ENCODE peak calls at places on chromosomes 5 and 9, in five cellular contexts. S is MG63, R is heart right ventricle, H is uterus, O is Caco-2. L is an unnamed sample.

GRCh38 chr5:16570121-16570815 is 46.5 kb downstream of the RETREG1 start:
- DNase-seq in S (no peak), R (no peak), H (no peak), O (no peak), L (no peak)

GRCh38 chr5:84536797-84537196 is 152.1 kb upstream of the EDIL3 start:
- DNase-seq in S (no peak), R (no peak), H (no peak), O (no peak), L (no peak)

GRCh38 chr9:80059979-80060378 is 488.2 kb downstream of the TLE4 start:
- DNase-seq in S (no peak), R (no peak), H (no peak), O (no peak), L (no peak)

GRCh38 chr5:113255579-113256210 is 179.1 kb downstream of the TSSK1B start:
- DNase-seq in S (no peak), R (no peak), H (no peak), O (no peak), L (peak; percentile 45)

GRCh38 chr5:2903451-2904395 is 152.2 kb upstream of the IRX2 start:
- DNase-seq in S (no peak), R (no peak), H (no peak), O (no peak), L (no peak)

GRCh38 chr5:125798311-125798710 is 624.9 kb upstream of the GRAMD2B start:
- DNase-seq in S (no peak), R (no peak), H (no peak), O (no peak), L (peak; percentile 73)

GRCh38 chr9:107276966-107277710 is 5.9 kb upstream of the RAD23B start:
- DNase-seq in S (no peak), R (no peak), H (no peak), O (peak; percentile 51), L (no peak)

GRCh38 chr5:168353216-168353957 is 61.9 kb downstream of the WWC1 start:
- DNase-seq in S (peak; percentile 55), R (no peak), H (no peak), O (no peak), L (no peak)

GRCh38 chr5:36355513-36355912 is 53.8 kb upstream of the RANBP3L start:
- DNase-seq in S (no peak), R (no peak), H (no peak), O (no peak), L (no peak)

GRCh38 chr5:149337746-149338145 is 7.6 kb upstream of the GRPEL2 start:
- DNase-seq in S (no peak), R (no peak), H (no peak), O (no peak), L (peak; percentile 83)

GRCh38 chr5:39430461-39430860 is 5.7 kb upstream of the DAB2 start:
- DNase-seq in S (no peak), R (no peak), H (no peak), O (no peak), L (no peak)

GRCh38 chr5:146009020-146009419 is 72.6 kb downstream of the SH3RF2 start:
- DNase-seq in S (no peak), R (no peak), H (no peak), O (no peak), L (no peak)

GRCh38 chr9:111029260-111029659 is 9.0 kb downstream of the LPAR1 start:
- DNase-seq in S (no peak), R (no peak), H (no peak), O (no peak), L (no peak)

GRCh38 chr9:92196909-92197308 is 81.7 kb upstream of the SPTLC1 start:
- DNase-seq in S (no peak), R (no peak), H (no peak), O (no peak), L (no peak)

GRCh38 chr5:1882337-1883119 is at the start of gene IRX4:
- DNase-seq in S (peak; percentile 67), R (no peak), H (no peak), O (no peak), L (no peak)

GRCh38 chr5:1881731-1882336 is 891 bp downstream of the IRX4 start:
- DNase-seq in S (no peak), R (no peak), H (no peak), O (no peak), L (no peak)

GRCh38 chr5:1883925-1884637 is 1.4 kb upstream of the IRX4 start:
- DNase-seq in S (no peak), R (no peak), H (no peak), O (no peak), L (no peak)

GRCh38 chr5:1884638-1885475 is 2.1 kb upstream of the IRX4 start:
- DNase-seq in S (no peak), R (no peak), H (no peak), O (no peak), L (no peak)

DNA sequence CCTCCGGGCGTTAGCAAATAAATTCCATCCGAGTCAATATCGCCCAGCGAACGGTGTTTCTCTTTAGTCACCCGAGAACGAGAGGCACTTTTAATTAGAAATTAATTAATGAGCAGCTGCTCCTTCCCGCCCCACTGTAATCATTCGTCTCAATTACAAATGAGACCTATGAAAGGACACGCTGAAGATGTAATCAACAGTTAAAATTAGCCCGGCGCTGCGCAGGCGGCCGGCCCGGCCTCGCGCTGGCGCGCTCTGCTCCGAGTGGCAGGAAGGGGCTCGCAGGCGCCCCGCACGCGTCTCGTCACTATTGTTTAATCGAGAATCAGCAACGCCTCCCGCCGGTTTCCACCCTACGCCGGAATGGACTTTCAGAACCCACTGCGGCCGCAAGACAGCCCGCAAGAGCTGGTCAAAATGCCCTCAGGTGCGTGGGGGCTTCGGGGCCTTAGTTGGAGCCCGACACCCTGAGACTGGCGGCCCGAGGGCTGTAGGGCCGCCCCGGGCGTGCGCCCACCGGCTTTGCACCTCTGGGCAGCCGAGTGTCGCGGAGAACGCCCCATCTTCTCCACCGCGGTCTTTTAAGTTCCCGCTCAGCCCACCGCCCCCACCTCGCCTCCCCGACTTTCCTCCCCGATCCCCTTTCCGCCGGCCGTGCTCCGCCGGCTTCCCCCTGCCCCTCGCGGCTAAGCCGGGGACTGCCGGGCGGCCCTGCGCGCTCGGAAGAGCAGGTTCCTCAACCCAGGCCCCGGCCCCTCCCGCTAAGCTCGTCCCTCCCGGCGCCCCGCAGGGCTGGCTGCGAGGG is 597 bp upstream of the IRX4 start:
- DNase-seq in S (peak; percentile 0), R (peak; percentile 38), H (no peak), O (no peak), L (no peak)
- H3K4me3 ChIP-seq in S (peak overlapping the region; percentile 20), R (peak overlapping the region; percentile 41), H (no peak overlapping the region), O (no peak overlapping the region), L (no peak overlapping the region)

DNA sequence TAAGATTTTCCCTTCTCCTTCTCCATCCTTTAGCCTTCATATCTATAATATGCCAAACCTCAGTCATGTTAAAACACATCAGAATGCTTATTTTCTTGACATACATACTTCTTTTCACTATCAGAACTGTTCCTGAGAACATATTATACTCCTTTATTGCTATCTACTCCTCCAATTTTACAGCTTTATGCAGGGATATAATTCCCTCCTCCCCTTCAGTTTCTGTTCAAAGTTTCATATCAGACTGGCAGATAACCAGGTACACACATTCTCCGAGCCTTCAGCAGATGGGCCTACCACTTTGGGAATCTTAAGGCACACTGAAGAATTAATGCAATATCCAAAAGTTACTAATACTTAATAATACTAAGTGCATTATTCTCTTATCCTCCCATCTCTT is 29.1 kb downstream of the FAM169A start:
- DNase-seq in S (no peak), R (no peak), H (no peak), O (no peak), L (no peak)
- H3K27me3 ChIP-seq in S (no peaks in the 10 kb centered on the region), R (no peaks in the 10 kb centered on the region), H (no peaks in the 10 kb centered on the region), O (no peaks in the 10 kb centered on the region), L (no peaks in the 10 kb centered on the region)

GRCh38 chr5:141388661-141389060 is 1.2 kb downstream of the PCDHGB4 start:
- DNase-seq in S (no peak), R (no peak), H (no peak), O (no peak), L (no peak)

GRCh38 chr5:141384471-141385267 is 2.1 kb downstream of the PCDHGA7 start:
- DNase-seq in S (no peak), R (no peak), H (no peak), O (no peak), L (no peak)

GRCh38 chr5:141393267-141393666 is 834 bp downstream of the PCDHGA8 start:
- DNase-seq in S (no peak), R (no peak), H (no peak), O (no peak), L (no peak)

GRCh38 chr5:141392429-141393198 is at the start of gene PCDHGA8:
- DNase-seq in S (no peak), R (no peak), H (no peak), O (no peak), L (no peak)

GRCh38 chr5:141389153-141390042 is 1.9 kb downstream of the PCDHGB4 start:
- DNase-seq in S (no peak), R (no peak), H (no peak), O (no peak), L (no peak)
- H3K9me3 ChIP-seq in S (peaks cover 11% of the 10 kb centered on the region), R (peaks cover 65% of the 10 kb centered on the region), H (peaks cover 86% of the 10 kb centered on the region), O (no peaks in the 10 kb centered on the region), L (peaks cover 12% of the 10 kb centered on the region)

DNA sequence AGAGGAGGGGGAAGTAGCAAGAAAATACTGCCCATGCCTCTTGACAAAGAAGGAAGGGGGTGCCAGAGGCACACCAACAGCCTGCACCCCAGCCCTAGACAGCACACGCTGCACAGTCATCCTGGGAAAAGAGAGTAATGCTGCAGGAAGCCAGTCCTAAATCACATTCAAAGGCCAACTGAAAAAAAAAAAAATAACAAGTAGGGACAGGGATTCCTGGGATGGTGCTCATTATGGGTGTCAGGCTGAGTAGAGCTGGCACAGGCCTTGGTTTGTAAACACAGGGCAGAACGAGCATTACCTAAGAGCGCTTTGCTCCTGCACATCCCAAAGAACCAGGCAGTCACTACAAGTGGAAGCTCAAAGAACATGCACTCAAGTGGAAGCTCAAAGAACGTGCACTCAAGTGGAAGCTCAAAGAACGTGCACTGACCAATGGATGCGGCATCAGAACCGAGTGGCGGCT is 7.8 kb downstream of the RAPGEF1 start:
- DNase-seq in S (peak; percentile 91), R (no peak), H (no peak), O (no peak), L (peak; percentile 42)
- H3K4me3 ChIP-seq in S (no peak overlapping the region), R (no peak overlapping the region), H (no peak overlapping the region), O (no peak overlapping the region), L (no peak overlapping the region)

DNA sequence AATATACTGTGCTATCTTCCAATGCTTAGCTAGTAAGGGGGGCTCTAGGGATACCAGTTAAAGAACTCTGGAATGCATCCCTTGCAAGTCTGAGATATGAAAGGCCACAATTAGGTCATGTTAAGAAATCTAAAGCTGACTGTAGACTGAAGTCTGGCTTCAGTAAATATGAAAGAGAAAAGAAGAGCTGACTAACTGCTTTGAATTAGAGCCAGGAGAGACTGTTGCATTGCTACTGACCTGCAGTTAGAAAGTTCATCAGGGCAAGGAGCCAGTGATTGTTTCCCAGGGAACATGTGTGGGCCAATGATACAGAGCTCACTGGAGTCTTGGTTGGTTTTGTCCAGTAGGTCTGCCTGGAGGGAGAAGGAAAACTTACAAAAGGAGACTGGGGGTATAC is 472.1 kb upstream of the TNC start:
- DNase-seq in S (peak; percentile 86), R (no peak), H (no peak), O (no peak), L (no peak)
- H3K27me3 ChIP-seq in S (no peaks in the 10 kb centered on the region), R (peaks cover 7% of the 10 kb centered on the region), H (no peaks in the 10 kb centered on the region), O (no peaks in the 10 kb centered on the region), L (no peaks in the 10 kb centered on the region)

GRCh38 chr5:78387468-78388153 is 27.2 kb downstream of the SCAMP1 start:
- DNase-seq in S (no peak), R (no peak), H (no peak), O (no peak), L (no peak)
- H3K9me3 ChIP-seq in S (peaks cover 10% of the 10 kb centered on the region), R (peaks cover 3% of the 10 kb centered on the region), H (no peaks in the 10 kb centered on the region), O (peaks cover 5% of the 10 kb centered on the region), L (peaks cover 10% of the 10 kb centered on the region)

GRCh38 chr9:132077881-132078280 is 1.8 kb downstream of the MED27 start:
- DNase-seq in S (no peak), R (no peak), H (no peak), O (no peak), L (no peak)
- H3K4me3 ChIP-seq in S (no peak overlapping the region), R (no peak overlapping the region), H (no peak overlapping the region), O (no peak overlapping the region), L (peak overlapping the region; percentile 85)

L was measured in SJCRH30.